ENCODE peak calls at places on chromosomes 6 and 20, in four cellular contexts. L is WTC11, B is HepG2, I is K562. X is an unnamed sample.

GRCh38 chr20:50048420-50049166 is 64.4 kb downstream of the UBE2V1 start:
- DNase-seq in L (no peak), B (no peak), I (no peak), X (no peak)

GRCh38 chr20:59356662-59357061 is 56.3 kb downstream of the EDN3 start:
- DNase-seq in L (no peak), B (no peak), I (no peak), X (no peak)

GRCh38 chr6:44263357-44264100 is 1.8 kb downstream of the NFKBIE start:
- DNase-seq in L (no peak), B (no peak), I (no peak), X (no peak)

GRCh38 chr6:95866732-95867131 is 149.0 kb upstream of the FUT9 start:
- DNase-seq in L (peak; percentile 32), B (peak; percentile 41), I (no peak), X (no peak)

GRCh38 chr6:15962449-15962764 is 166.5 kb upstream of the MYLIP start:
- DNase-seq in L (no peak), B (no peak), I (no peak), X (no peak)

GRCh38 chr6:165662041-165662491 is 975 bp downstream of the PDE10A start:
- DNase-seq in L (peak; percentile 40), B (no peak), I (no peak), X (no peak)

GRCh38 chr6:63307581-63308246 is 12.1 kb downstream of the LGSN start:
- DNase-seq in L (no peak), B (peak; percentile 72), I (no peak), X (peak; percentile 13)

GRCh38 chr6:3307436-3307835 is 48.7 kb downstream of the PSMG4 start:
- DNase-seq in L (peak; percentile 6), B (no peak), I (no peak), X (no peak)

DNA sequence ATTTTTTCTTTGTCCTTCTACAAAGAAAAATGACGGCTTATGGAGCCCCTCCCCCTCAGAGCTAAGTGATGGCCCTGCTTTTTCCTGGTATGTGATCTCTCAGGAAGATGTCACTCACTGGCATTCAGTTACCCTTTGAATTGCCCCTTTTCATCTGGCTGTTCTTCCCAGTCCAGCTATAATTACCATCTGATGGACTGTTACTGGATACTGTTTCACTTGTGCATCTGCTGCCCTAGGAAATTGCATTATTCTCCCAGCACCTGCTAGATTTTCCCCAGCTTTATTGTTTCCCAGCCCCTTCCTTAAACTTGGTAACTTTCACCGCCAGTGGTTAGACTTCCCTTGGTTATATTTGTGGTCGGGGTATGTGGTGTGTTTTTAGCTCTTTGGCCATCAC is 152.0 kb downstream of the CFAP61 start:
- DNase-seq in L (no peak), B (no peak), I (no peak), X (no peak)
- TF ChIP-seq USF2 in L (no peak), B (no peak), I (no peak), X (no peak)

GRCh38 chr6:149563203-149563927 is 2.8 kb upstream of the GINM1 start:
- DNase-seq in L (no peak), B (no peak), I (no peak), X (no peak)
- TF ChIP-seq CREM in L (no peak), B (no peak), I (no peak), X (no peak)

GRCh38 chr20:57841297-57841866 is 131.6 kb upstream of the PMEPA1 start:
- DNase-seq in L (no peak), B (no peak), I (no peak), X (no peak)
- TF ChIP-seq USF2 in L (no peak), B (no peak), I (no peak), X (no peak)

DNA sequence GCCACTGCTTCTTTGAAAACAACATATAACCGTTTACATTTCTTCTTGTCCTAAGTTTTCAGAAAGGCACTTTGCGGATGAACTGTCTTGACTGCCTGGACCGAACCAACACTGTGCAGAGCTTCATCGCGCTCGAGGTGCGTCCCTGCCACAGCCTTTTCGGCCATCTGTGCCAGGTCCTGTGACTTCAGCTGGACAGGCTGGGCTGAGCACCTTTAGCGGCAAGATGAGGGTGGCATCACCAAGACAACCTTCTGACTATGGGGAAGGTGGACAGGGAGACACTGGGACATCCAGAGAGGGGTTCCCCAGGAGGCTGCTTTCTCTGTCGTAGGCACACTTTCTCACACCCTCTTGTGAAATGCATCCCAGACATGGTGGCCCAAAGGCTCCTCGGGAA is 82.1 kb downstream of the SYNJ2 start:
- DNase-seq in L (no peak), B (no peak), I (no peak), X (no peak)
- TF ChIP-seq CREM in L (no peak), B (no peak), I (no peak), X (no peak)

DNA sequence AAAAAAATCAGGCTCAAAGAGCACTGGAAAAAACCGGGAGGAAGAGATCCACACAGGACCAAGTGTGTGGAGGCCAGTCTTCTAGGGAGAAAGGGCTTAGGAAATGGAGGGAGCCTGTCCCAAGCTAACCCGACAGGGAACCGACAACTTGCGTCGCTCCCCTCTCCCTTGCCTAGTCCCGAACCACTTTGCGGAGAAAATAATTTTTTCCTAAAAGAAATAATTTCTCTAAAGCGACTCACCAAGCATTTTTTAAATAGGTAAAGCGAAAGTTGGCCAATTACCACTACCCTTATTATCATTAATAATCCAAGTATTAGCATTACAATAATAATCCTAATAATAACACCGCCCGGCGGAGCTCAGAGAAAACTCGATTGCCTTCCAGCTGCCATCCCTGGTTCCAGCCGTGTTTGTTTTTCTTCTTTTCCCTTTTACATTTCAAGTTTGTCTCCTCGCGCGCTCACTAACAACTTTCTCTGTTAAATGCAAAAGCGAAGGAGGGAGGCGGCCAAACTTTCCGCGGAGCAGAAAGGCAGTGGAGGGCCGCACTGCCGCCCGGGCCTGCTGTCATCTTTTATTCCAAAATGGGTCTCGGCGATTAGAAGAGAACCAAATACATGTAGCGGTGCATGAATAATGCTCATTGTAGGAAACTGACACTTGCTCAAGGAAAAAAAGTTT is 4.9 kb downstream of the NR2E1 start:
- DNase-seq in L (no peak), B (no peak), I (no peak), X (no peak)
- TF ChIP-seq USF2 in L (no peak), B (no peak), I (no peak), X (no peak)

DNA sequence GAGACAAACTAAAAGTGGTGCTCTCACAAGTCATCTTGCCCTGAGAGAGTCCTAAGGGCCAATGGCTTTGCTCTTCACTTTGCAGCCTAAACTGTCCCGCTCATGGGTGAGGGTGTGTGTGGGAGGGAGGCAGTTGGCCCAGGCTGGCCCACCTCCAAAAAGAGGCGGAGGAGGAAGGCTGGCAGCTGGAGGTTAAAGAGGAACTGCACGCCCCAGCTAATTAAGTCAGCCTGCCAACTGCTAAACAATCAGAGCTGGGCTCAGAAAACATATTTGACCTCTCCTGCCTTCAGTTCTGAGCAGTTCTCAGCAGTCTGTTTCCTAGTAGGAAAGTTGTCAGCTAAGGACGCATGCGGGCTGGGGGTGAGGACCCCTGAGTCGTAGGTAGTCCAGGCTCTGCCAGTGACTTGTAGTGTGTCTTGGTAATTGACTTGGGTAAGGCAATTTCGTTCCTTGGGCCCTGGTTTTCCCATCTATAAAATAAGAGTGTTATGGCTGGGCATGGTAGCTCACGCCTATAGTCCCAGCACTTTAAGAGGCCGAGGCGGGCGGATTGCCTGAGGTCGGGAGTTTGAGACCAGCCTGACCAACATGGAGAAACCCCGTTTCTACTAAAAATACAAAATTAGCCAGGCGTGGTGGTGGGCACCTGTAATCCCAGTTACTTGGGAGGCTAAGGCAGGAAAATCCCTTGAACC is 17.0 kb downstream of the GSS start:
- DNase-seq in L (no peak), B (no peak), I (no peak), X (no peak)
- TF ChIP-seq CREM in L (no peak), B (no peak), I (no peak), X (no peak)

DNA sequence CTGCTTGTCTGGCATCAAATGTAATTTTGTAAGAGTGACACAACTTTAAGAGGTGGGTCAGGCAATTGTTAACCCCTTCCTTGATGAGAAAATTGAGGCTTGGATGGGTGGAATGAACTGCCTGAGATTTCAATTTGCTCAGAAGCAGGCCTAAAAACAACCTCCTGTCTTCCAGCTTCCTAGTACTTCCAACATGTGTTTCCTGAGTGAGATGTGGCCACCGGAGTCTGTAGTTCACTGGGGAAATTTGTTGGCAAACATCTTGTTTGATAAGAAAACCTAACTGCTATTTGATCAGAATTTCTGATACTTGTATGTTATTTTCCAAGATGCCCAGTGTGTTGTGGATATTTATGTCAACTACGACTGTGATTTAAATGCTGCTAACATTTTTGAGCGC is 51.3 kb downstream of the ARFGEF2 start:
- DNase-seq in L (no peak), B (no peak), I (no peak), X (no peak)
- TF ChIP-seq USF2 in L (no peak), B (no peak), I (no peak), X (no peak)

DNA sequence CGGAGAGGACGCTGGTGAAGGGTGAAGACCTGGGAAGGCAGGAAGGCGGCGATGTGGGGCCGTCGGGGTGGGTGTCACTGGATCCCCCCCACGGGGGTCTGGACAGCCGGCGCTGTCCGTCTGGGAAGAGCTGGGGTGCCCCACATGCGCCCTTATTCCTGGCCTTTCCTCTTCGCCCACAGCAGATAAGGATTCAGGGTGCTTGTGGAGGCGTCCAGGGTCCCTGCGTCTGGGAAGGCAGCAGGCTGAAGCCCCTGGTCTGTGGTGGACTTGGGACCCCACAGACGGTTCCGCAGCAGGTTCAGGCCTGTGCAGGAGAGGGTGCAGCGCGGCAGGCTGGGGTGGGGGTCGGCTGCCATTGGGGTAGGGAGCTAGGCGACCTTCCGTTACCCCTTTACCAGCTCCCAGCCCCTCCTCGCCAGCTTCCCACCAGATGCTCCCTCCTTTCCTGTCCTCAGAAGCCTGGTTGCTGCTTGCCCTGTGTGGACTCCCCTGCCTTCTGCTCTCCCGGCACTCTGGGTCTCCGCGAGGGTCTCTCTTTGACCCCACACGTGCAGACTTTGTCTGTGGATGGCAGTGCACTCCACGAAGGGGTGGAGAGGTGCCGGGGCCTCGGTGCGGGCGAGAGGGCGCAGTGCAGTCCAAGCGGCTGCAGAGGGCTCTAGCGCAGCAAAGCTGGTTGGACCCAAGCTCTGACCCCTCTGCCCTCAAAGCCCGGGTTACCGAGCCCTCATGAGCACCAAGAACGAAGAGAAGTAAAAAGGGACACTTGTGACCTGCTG is 2.1 kb upstream of the GATA5 start:
- DNase-seq in L (peak; percentile 58), B (no peak), I (no peak), X (no peak)
- TF ChIP-seq CREM in L (no peak), B (no peak), I (no peak), X (no peak)

GRCh38 chr6:53238311-53238710 is 89.7 kb upstream of the GCM1 start:
- DNase-seq in L (no peak), B (no peak), I (no peak), X (no peak)
- TF ChIP-seq USF2 in L (no peak), B (no peak), I (no peak), X (no peak)